ENCODE peak calls at places on chromosomes 4 and X, in five cellular contexts. One of them, this sample, is unnamed.

GRCh38 chr4:2803624-2804448 is 11.0 kb downstream of the SH3BP2 start:
- DNase-seq in brain microvascular endothelial cell: peak; percentile 24
- DNase-seq in naive thymus-derived CD8-positive, alpha-beta T cell: no peak
- DNase-seq in GM20000: no peak
- DNase-seq in left colon: peak; percentile 73
- DNase-seq in this sample: no peak

GRCh38 chrX:1581132-1581531 is 10.3 kb upstream of the AKAP17A start:
- DNase-seq in left colon: no peak
- DNase-seq in GM20000: peak; percentile 63
- DNase-seq in naive thymus-derived CD8-positive, alpha-beta T cell: peak; percentile 71
- DNase-seq in brain microvascular endothelial cell: peak; percentile 57
- DNase-seq in this sample: peak; percentile 66

GRCh38 chr4:36042122-36042970 is 202.0 kb downstream of the ARAP2 start:
- DNase-seq in brain microvascular endothelial cell: no peak
- DNase-seq in naive thymus-derived CD8-positive, alpha-beta T cell: no peak
- DNase-seq in left colon: no peak
- DNase-seq in GM20000: no peak
- DNase-seq in this sample: no peak

GRCh38 chr4:6618386-6619115 is 21.9 kb upstream of the MRFAP1 start:
- DNase-seq in brain microvascular endothelial cell: no peak
- DNase-seq in GM20000: no peak
- DNase-seq in left colon: no peak
- DNase-seq in naive thymus-derived CD8-positive, alpha-beta T cell: no peak
- DNase-seq in this sample: no peak

GRCh38 chrX:136636121-136636520 is 11.8 kb upstream of the CD40LG start:
- DNase-seq in brain microvascular endothelial cell: no peak
- DNase-seq in naive thymus-derived CD8-positive, alpha-beta T cell: no peak
- DNase-seq in GM20000: no peak
- DNase-seq in left colon: no peak
- DNase-seq in this sample: no peak

GRCh38 chrX:8323356-8323755 is 141.3 kb upstream of the VCX3B start:
- DNase-seq in brain microvascular endothelial cell: no peak
- DNase-seq in GM20000: no peak
- DNase-seq in naive thymus-derived CD8-positive, alpha-beta T cell: no peak
- DNase-seq in left colon: no peak
- DNase-seq in this sample: no peak

GRCh38 chrX:120377179-120377578 is 15.3 kb downstream of the ATP1B4 start:
- DNase-seq in naive thymus-derived CD8-positive, alpha-beta T cell: no peak
- DNase-seq in brain microvascular endothelial cell: no peak
- DNase-seq in GM20000: no peak
- DNase-seq in left colon: no peak
- DNase-seq in this sample: no peak

GRCh38 chr4:97656034-97656720 is 487.1 kb downstream of the STPG2 start:
- DNase-seq in left colon: no peak
- DNase-seq in naive thymus-derived CD8-positive, alpha-beta T cell: no peak
- DNase-seq in GM20000: no peak
- DNase-seq in brain microvascular endothelial cell: peak; percentile 77
- DNase-seq in this sample: no peak

GRCh38 chr4:59553739-59554126 is 1646.4 kb upstream of the ADGRL3 start:
- DNase-seq in brain microvascular endothelial cell: peak; percentile 56
- DNase-seq in naive thymus-derived CD8-positive, alpha-beta T cell: no peak
- DNase-seq in GM20000: no peak
- DNase-seq in left colon: no peak
- DNase-seq in this sample: no peak

GRCh38 chr4:40573593-40574311 is 55.9 kb downstream of the RBM47 start:
- DNase-seq in GM20000: no peak
- DNase-seq in naive thymus-derived CD8-positive, alpha-beta T cell: no peak
- DNase-seq in left colon: no peak
- DNase-seq in brain microvascular endothelial cell: no peak
- DNase-seq in this sample: no peak

GRCh38 chrX:47507204-47507878 is 24.3 kb upstream of the ZNF41 start:
- DNase-seq in left colon: no peak
- DNase-seq in brain microvascular endothelial cell: no peak
- DNase-seq in GM20000: no peak
- DNase-seq in naive thymus-derived CD8-positive, alpha-beta T cell: no peak
- DNase-seq in this sample: no peak

GRCh38 chrX:134443020-134443419 is 16.9 kb upstream of the HPRT1 start:
- DNase-seq in GM20000: no peak
- DNase-seq in naive thymus-derived CD8-positive, alpha-beta T cell: no peak
- DNase-seq in left colon: no peak
- DNase-seq in brain microvascular endothelial cell: no peak
- DNase-seq in this sample: no peak

GRCh38 chrX:133660356-133660755 is 245.1 kb upstream of the GPC4 start:
- DNase-seq in brain microvascular endothelial cell: no peak
- DNase-seq in left colon: no peak
- DNase-seq in naive thymus-derived CD8-positive, alpha-beta T cell: no peak
- DNase-seq in GM20000: no peak
- DNase-seq in this sample: no peak

GRCh38 chr4:101853691-101854090 is 63.2 kb downstream of the BANK1 start:
- DNase-seq in GM20000: no peak
- DNase-seq in left colon: no peak
- DNase-seq in brain microvascular endothelial cell: no peak
- DNase-seq in naive thymus-derived CD8-positive, alpha-beta T cell: no peak
- DNase-seq in this sample: no peak

GRCh38 chr4:15295421-15296162 is 132.2 kb upstream of the C1QTNF7 start:
- DNase-seq in naive thymus-derived CD8-positive, alpha-beta T cell: no peak
- DNase-seq in left colon: no peak
- DNase-seq in brain microvascular endothelial cell: no peak
- DNase-seq in GM20000: no peak
- DNase-seq in this sample: no peak

GRCh38 chr4:77178560-77178959 is 21.6 kb downstream of the CCNG2 start:
- DNase-seq in GM20000: no peak
- DNase-seq in left colon: no peak
- DNase-seq in brain microvascular endothelial cell: no peak
- DNase-seq in naive thymus-derived CD8-positive, alpha-beta T cell: no peak
- DNase-seq in this sample: no peak

GRCh38 chrX:107715331-107716044 is 60.1 kb downstream of the TSC22D3 start:
- DNase-seq in naive thymus-derived CD8-positive, alpha-beta T cell: peak; percentile 47
- DNase-seq in left colon: no peak
- DNase-seq in GM20000: no peak
- DNase-seq in brain microvascular endothelial cell: no peak
- DNase-seq in this sample: no peak

GRCh38 chrX:37863728-37864127 is 16.4 kb upstream of the DYNLT3 start:
- DNase-seq in brain microvascular endothelial cell: no peak
- DNase-seq in left colon: no peak
- DNase-seq in GM20000: no peak
- DNase-seq in naive thymus-derived CD8-positive, alpha-beta T cell: no peak
- DNase-seq in this sample: no peak

GRCh38 chrX:150478496-150479492 is 89.6 kb upstream of the MTM1 start:
- DNase-seq in naive thymus-derived CD8-positive, alpha-beta T cell: peak; percentile 7
- DNase-seq in left colon: no peak
- DNase-seq in GM20000: peak; percentile 8
- DNase-seq in brain microvascular endothelial cell: no peak
- DNase-seq in this sample: peak; percentile 21

GRCh38 chr4:88969271-88969670 is 87.7 kb downstream of the FAM13A start:
- DNase-seq in naive thymus-derived CD8-positive, alpha-beta T cell: no peak
- DNase-seq in GM20000: no peak
- DNase-seq in brain microvascular endothelial cell: no peak
- DNase-seq in left colon: no peak
- DNase-seq in this sample: no peak

GRCh38 chrX:489805-490204 is 103.1 kb upstream of the PPP2R3B start:
- DNase-seq in naive thymus-derived CD8-positive, alpha-beta T cell: no peak
- DNase-seq in brain microvascular endothelial cell: no peak
- DNase-seq in GM20000: no peak
- DNase-seq in left colon: no peak
- DNase-seq in this sample: no peak

GRCh38 chrX:41922125-41922521 is 1.2 kb downstream of the CASK start:
- DNase-seq in GM20000: peak; percentile 9
- DNase-seq in brain microvascular endothelial cell: peak; percentile 40
- DNase-seq in naive thymus-derived CD8-positive, alpha-beta T cell: peak; percentile 7
- DNase-seq in left colon: no peak
- DNase-seq in this sample: peak; percentile 11

GRCh38 chrX:39909996-39910395 is 187.8 kb downstream of the BCOR start:
- DNase-seq in GM20000: no peak
- DNase-seq in left colon: no peak
- DNase-seq in naive thymus-derived CD8-positive, alpha-beta T cell: no peak
- DNase-seq in brain microvascular endothelial cell: no peak
- DNase-seq in this sample: no peak

GRCh38 chr4:48470570-48470969 is 12.6 kb upstream of the SLC10A4 start:
- DNase-seq in GM20000: no peak
- DNase-seq in left colon: no peak
- DNase-seq in brain microvascular endothelial cell: no peak
- DNase-seq in naive thymus-derived CD8-positive, alpha-beta T cell: no peak
- DNase-seq in this sample: no peak

GRCh38 chr4:80071643-80072606 is 1.1 kb downstream of the ANTXR2 start:
- DNase-seq in GM20000: peak; percentile 41
- DNase-seq in left colon: peak; percentile 50
- DNase-seq in brain microvascular endothelial cell: peak; percentile 25
- DNase-seq in naive thymus-derived CD8-positive, alpha-beta T cell: peak; percentile 68
- DNase-seq in this sample: peak; percentile 50

This sample was measured in activated T-helper 1 cell treated with anti-CD3 and anti-CD28 coated beads, Interleukin-12 subunit alpha, Interleukin-12 subunit beta, Interleukin-2, Interleukin-4 antibody, amounts not matched to agents 30 ng/mL and 10 ng/mL and 1 ng/mL, durations not matched to agents 14 hours and 24 hours and 36 hours.